ENCODE peak calls at places on chromosomes 16 and 17, in eight cellular contexts. V is fibroblast of mammary gland, L is tibial artery, N is psoas muscle, Q is hepatocyte, S is GM20000, K is Peyer's patch, I is tibial nerve. P is an unnamed sample.

GRCh38 chr17:75468311-75468754 is 11.9 kb downstream of the TMEM94 start:
- DNase-seq in Q (no peak), I (no peak), K (no peak), L (no peak), V (no peak), S (no peak), N (peak), P (no peak)

GRCh38 chr17:40092581-40092980 is 7.8 kb downstream of the NR1D1 start:
- DNase-seq in V (peak), K (no peak), L (no peak), Q (no peak), N (no peak), I (no peak), S (no peak), P (no peak)

GRCh38 chr16:10514369-10515055 is 65.9 kb downstream of the EMP2 start:
- DNase-seq in S (peak), Q (peak), K (peak), V (peak), L (peak), N (no peak), I (no peak), P (peak)

GRCh38 chr16:89502319-89502843 is 5.8 kb upstream of the SPG7 start:
- DNase-seq in N (no peak), V (no peak), Q (peak), L (no peak), K (no peak), S (no peak), I (no peak), P (no peak)

GRCh38 chr16:89290887-89291286 is 73.4 kb downstream of the ZNF778 start:
- DNase-seq in Q (no peak), V (no peak), K (no peak), I (no peak), S (no peak), N (no peak), L (no peak), P (no peak)

GRCh38 chr17:67030641-67031040 is 13.7 kb upstream of the CACNG1 start:
- DNase-seq in K (no peak), V (no peak), I (no peak), Q (no peak), N (no peak), L (no peak), S (no peak), P (no peak)

GRCh38 chr16:86585821-86586611 is 7.7 kb downstream of the FOXL1 start:
- DNase-seq in L (no peak), K (no peak), N (no peak), S (no peak), V (peak), I (no peak), Q (no peak), P (no peak)

GRCh38 chr16:9469512-9469911 is 378.1 kb downstream of the HAPSTR1 start:
- DNase-seq in Q (peak), S (no peak), I (no peak), N (no peak), L (no peak), K (no peak), V (peak), P (no peak)

GRCh38 chr16:24775455-24775854 is 46.0 kb downstream of the TNRC6A start:
- DNase-seq in V (peak), Q (no peak), I (peak), S (no peak), L (peak), K (no peak), N (no peak), P (no peak)

DNA sequence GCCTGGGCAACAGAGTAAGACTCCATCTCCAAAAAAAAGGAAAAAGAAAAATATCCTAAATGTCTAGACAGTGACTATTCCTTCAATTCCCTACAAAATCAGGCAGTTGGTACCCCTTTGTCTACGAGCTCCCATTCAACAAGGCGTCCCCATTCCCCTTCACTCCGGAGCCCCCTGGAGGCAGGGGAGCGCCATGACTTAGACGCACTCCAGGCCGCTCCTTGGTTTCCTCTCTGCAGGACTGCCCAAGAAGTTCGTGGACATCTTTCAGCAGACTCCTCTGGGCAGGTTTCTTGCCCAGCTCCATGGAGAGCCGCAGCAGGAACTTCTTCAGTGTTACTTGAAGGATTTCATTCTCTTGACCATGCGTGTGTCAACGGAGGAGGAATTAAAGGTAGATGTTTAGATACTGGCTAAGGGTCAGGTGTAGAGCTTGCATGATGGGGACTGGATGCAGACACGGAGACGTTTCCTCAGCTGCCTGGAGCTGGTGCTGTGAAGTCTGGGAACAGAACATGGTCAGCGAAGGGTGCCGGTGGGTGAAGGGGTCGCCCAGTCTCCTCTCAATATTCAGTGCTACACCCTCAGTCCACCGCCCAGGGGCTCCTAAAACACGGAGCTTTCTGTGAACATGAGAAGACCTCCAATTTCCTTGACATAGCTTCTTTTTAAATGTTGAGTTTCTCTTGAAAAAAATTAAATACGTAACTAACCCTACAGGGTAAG is 53.3 kb upstream of the ENDOV start:
- DNase-seq in L (peak), V (peak), N (no peak), Q (no peak), I (no peak), S (no peak), K (no peak), P (no peak)
- TF ChIP-seq CTCF in L (no peak), V (peak), N (peak), Q (peak), I (no peak), S (peak), K (no peak), P (peak)

DNA sequence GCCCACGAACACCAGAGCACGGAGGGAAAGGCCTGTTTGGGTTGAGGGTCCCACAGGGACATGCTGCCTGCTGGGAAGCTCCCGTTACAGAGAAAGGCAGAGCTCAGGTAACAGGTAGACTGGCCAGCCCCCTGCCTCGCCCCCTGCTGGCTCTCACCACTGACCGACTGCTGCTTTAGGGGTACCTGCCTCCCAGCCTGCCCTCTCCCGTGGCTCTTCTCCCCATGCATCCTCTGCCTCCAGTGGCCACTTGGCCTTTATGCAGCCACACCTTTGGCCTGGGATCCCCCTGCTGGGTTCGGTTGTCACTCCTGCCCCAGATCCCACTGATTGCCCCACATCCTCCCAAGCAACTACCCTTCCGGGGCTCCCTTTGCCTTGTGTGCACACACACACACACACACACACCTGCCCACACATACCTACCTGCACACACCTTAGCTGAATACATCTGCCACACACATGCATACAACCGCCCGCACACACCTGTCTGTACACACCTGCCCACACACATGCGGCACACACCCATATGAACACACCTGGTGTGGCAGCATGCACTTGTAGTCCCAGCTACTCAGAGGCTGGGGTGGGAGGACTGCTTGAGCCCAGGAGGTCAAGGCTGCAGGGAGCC is 7.1 kb downstream of the MCRIP1 start:
- DNase-seq in I (no peak), V (no peak), K (no peak), L (no peak), Q (no peak), S (no peak), N (no peak), P (no peak)
- TF ChIP-seq CTCF in I (no peak), V (no peak), K (no peak), L (no peak), Q (no peak), S (no peak), N (peak), P (no peak)

GRCh38 chr17:50908860-50909764 is 43.0 kb upstream of the TOB1 start:
- DNase-seq in Q (peak), K (no peak), V (no peak), N (peak), I (peak), S (no peak), L (no peak), P (no peak)
- TF ChIP-seq CTCF in Q (no peak), K (no peak), V (no peak), N (no peak), I (no peak), S (no peak), L (no peak), P (no peak)

DNA sequence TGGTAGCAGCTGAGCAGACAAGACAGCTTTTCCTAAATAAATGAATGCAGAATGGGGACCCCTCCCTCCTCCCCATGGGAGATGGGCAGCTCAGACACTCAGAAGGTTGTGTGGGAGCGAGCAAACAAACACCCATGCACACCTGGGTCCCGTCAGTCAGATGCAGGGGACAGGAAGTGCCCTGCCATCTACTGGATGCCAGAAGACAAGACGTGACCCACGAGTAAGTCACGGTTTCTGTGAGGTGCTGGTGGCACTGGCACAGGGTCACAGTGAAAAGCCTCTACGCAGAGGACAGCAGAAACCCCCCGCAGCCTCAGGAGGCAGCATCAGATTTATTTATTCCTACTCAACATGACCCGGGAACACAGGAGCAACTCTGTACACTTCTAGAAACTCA is 8.4 kb downstream of the HBQ1 start:
- DNase-seq in K (no peak), N (no peak), S (peak), Q (no peak), V (no peak), L (no peak), I (no peak), P (no peak)
- TF ChIP-seq CTCF in K (no peak), N (no peak), S (no peak), Q (peak), V (no peak), L (no peak), I (no peak), P (no peak)

GRCh38 chr17:57401556-57402488 is 145.5 kb downstream of the MSI2 start:
- DNase-seq in N (no peak), L (no peak), I (no peak), S (no peak), V (no peak), Q (no peak), K (no peak), P (no peak)
- TF ChIP-seq CTCF in N (peak), L (no peak), I (no peak), S (no peak), V (no peak), Q (no peak), K (no peak), P (no peak)

DNA sequence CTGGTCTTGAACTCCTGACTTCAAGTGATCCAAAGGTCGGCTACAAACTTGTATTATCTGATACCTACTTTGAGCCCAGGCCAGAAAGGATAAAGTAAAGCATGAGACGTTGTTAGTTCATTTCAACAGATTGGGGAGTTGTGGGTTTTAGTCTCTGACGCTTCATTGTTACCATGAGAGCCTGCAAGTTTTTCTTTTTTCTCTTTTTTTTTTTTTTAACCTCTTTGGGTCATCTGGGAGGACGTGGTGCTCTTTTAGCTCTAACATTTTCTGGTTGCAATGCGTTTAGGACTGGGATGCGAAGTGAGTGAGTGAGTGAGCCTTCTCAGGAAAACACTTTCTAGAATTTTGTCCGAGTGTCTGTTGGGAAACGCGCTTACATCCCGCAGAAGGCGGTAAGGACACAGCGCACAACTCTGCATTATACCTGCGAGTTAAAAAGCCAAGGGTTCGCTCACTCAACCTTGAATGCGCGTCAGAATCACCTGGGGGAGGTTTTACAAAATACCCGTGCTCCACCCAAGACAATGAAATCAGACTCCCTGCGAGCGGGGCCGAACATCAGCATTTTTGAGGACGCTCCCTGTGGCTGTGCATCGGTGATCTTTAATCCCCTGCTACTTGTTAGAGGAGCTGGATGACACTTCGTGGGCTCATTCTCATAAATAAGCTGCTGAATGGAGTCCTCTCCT is 704 bp upstream of the RNF135 start:
- DNase-seq in K (peak), S (peak), N (no peak), L (no peak), I (no peak), V (peak), Q (peak), P (no peak)
- TF ChIP-seq CTCF in K (no peak), S (no peak), N (no peak), L (no peak), I (no peak), V (peak), Q (no peak), P (no peak)

DNA sequence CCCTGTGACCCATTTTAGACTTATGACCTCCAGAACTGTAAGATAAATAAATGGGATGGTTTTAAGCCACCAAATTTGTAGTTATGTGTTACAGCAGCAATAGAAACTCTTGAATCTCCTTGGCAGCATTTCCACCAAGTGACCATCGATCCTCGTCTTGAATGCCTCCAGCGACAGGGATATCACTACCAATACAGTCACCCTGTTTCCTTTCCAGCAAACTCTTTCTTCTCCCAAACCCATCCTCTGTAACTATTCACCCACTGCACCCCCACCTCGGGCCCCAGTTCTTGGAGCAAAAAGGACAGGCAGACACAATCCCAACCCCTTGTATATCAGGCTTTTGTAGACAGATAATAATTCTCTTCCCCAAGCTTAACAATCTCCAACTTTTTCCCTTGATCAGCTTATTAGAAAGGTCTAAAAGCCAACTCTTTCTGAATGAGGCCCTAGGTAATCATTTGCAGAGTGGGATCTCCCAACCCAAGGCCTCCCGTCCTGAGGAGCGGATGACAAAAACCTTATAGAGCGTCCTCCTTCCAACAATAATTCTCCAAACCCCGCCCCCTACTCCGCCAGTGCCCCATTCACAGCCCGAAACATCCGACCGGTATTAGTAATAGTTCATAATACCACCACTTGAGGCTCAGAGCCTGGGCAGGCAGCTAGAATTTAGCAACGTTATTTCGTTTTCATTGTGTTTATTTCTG is 14.7 kb upstream of the PLLP start:
- DNase-seq in S (no peak), L (peak), V (peak), Q (peak), K (no peak), I (no peak), N (peak), P (no peak)
- TF ChIP-seq CTCF in S (no peak), L (no peak), V (peak), Q (no peak), K (no peak), I (no peak), N (peak), P (peak)

GRCh38 chr17:57440522-57441269 is 184.4 kb downstream of the MSI2 start:
- DNase-seq in K (peak), Q (peak), V (peak), N (peak), I (peak), S (peak), L (peak), P (peak)
- TF ChIP-seq CTCF in K (no peak), Q (peak), V (peak), N (peak), I (peak), S (peak), L (no peak), P (peak)

DNA sequence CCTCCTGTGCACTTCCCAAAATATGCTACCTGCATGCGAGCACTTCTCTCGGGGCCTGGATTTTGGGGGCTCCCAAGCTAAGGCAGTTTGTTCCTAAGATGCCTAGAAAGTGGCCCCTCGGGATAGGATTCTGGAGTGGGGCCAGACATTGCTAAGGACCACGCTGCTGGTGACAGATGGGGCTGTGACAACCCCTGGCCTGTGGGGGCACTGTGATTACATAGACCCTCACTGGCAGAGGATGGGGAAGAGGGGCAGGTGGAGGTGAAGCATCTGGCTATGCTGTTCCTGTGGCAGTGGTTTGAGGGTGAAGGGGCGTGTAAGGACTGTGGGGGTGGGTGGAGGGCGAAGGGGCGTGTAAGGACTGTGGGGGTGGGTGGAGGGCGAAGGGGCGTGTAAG is 128.4 kb downstream of the ENGASE start:
- DNase-seq in Q (no peak), S (no peak), K (no peak), I (no peak), V (no peak), N (no peak), L (no peak), P (no peak)
- TF ChIP-seq CTCF in Q (no peak), S (no peak), K (no peak), I (no peak), V (no peak), N (no peak), L (no peak), P (no peak)

P was measured in CD14-positive monocyte.